ENCODE peak calls at places on chromosomes 6 and 20, in four cellular contexts. I, X, Q and O are unnamed samples.
A peak's percentile ranks its signal among the peaks of the same experiment; 100 is the strongest.

GRCh38 chr6:139154885-139155547 is 20.1 kb downstream of the HECA start:
- DNase-seq in I (no peak), Q (no peak), X (no peak), O (no peak)

GRCh38 chr6:96700931-96701330 is 136.3 kb downstream of the GPR63 start:
- DNase-seq in X (no peak), I (no peak), Q (no peak), O (no peak)

GRCh38 chr20:13865156-13865555 is 80.3 kb downstream of the NDUFAF5 start:
- DNase-seq in I (no peak), Q (no peak), X (no peak), O (no peak)

GRCh38 chr6:8645212-8645611 is 209.9 kb upstream of the SLC35B3 start:
- DNase-seq in I (no peak), X (no peak), Q (no peak), O (no peak)

GRCh38 chr6:25966707-25967106 is 4.1 kb downstream of the TRIM38 start:
- DNase-seq in Q (no peak), X (no peak), I (no peak), O (no peak)

GRCh38 chr6:11890849-11891248 is 112.2 kb upstream of the ADTRP start:
- DNase-seq in X (no peak), I (no peak), Q (no peak), O (no peak)

GRCh38 chr20:57934913-57935312 is 225.1 kb upstream of the PMEPA1 start:
- DNase-seq in I (no peak), X (no peak), Q (no peak), O (no peak)

GRCh38 chr6:136526937-136527336 is 23.3 kb downstream of the MAP7 start:
- DNase-seq in I (no peak), X (no peak), Q (no peak), O (no peak)

GRCh38 chr20:43862438-43862837 is 52.2 kb upstream of the TOX2 start:
- DNase-seq in I (no peak), X (no peak), Q (no peak), O (no peak)

GRCh38 chr6:42637681-42638080 is 73.9 kb downstream of the UBR2 start:
- DNase-seq in X (no peak), I (no peak), Q (no peak), O (no peak)

GRCh38 chr20:33561981-33562601 is 72.2 kb downstream of the CBFA2T2 start:
- DNase-seq in X (peak; percentile 88), Q (peak; percentile 91), I (peak; percentile 90), O (peak; percentile 85)

GRCh38 chr20:44407402-44408184 is 52.1 kb downstream of the HNF4A start:
- DNase-seq in Q (peak; percentile 9), X (peak; percentile 91), I (no peak), O (no peak)

GRCh38 chr6:68778356-68779020 is 143.4 kb downstream of the ADGRB3 start:
- DNase-seq in Q (no peak), X (no peak), I (no peak), O (no peak)

GRCh38 chr6:148509789-148510581 is 167.3 kb downstream of the SASH1 start:
- DNase-seq in X (peak; percentile 59), I (peak; percentile 92), Q (no peak), O (peak; percentile 96)

GRCh38 chr6:129567374-129567773 is 142.6 kb downstream of the ARHGAP18 start:
- DNase-seq in Q (no peak), I (no peak), X (no peak), O (no peak)

GRCh38 chr20:37575884-37576283 is 48.2 kb upstream of the BLCAP start:
- DNase-seq in Q (no peak), I (no peak), X (no peak), O (no peak)

GRCh38 chr20:33803921-33804337 is 7.2 kb upstream of the CHMP4B start:
- DNase-seq in X (no peak), Q (no peak), I (no peak), O (no peak)

GRCh38 chr6:157527471-157527907 is 146.5 kb downstream of the ZDHHC14 start:
- DNase-seq in X (no peak), Q (no peak), I (no peak), O (no peak)

GRCh38 chr6:39452306-39452705 is 129.8 kb upstream of the KCNK16 start:
- DNase-seq in Q (no peak), X (no peak), I (no peak), O (no peak)

GRCh38 chr20:54668271-54669053 is 193.1 kb downstream of the DOK5 start:
- DNase-seq in X (peak; percentile 10), I (no peak), Q (no peak), O (no peak)

GRCh38 chr6:68951350-68951749 is 316.3 kb downstream of the ADGRB3 start:
- DNase-seq in X (no peak), I (no peak), Q (no peak), O (no peak)

GRCh38 chr6:12012231-12012565 is at the start of gene HIVEP1:
- DNase-seq in X (no peak), Q (peak; percentile 29), I (peak; percentile 75), O (no peak)

GRCh38 chr6:81890846-81891245 is 138.4 kb upstream of the TENT5A start:
- DNase-seq in Q (no peak), I (no peak), X (no peak), O (no peak)

GRCh38 chr6:167970236-167970635 is 27.2 kb upstream of the KIF25 start:
- DNase-seq in Q (no peak), I (no peak), X (no peak), O (no peak)

GRCh38 chr20:32018269-32019155 is 8.3 kb downstream of the CCM2L start:
- DNase-seq in I (peak; percentile 73), Q (peak; percentile 36), X (peak; percentile 71), O (no peak)

GRCh38 chr20:24933266-24933908 is 15.7 kb upstream of the CST7 start:
- DNase-seq in X (no peak), I (peak; percentile 41), Q (no peak), O (no peak)

GRCh38 chr20:17966432-17967312 is 1.9 kb downstream of the SNX5 start:
- DNase-seq in I (no peak), X (no peak), Q (no peak), O (no peak)

GRCh38 chr6:130460934-130461333 is 95.1 kb downstream of the TMEM200A start:
- DNase-seq in X (no peak), I (no peak), Q (no peak), O (no peak)

GRCh38 chr6:81613606-81614005 is 138.9 kb downstream of the TENT5A start:
- DNase-seq in I (no peak), Q (no peak), X (no peak), O (no peak)

GRCh38 chr6:29953001-29953436 is 10.7 kb downstream of the HLA-A start:
- DNase-seq in X (no peak), Q (no peak), I (no peak), O (no peak)

DNA sequence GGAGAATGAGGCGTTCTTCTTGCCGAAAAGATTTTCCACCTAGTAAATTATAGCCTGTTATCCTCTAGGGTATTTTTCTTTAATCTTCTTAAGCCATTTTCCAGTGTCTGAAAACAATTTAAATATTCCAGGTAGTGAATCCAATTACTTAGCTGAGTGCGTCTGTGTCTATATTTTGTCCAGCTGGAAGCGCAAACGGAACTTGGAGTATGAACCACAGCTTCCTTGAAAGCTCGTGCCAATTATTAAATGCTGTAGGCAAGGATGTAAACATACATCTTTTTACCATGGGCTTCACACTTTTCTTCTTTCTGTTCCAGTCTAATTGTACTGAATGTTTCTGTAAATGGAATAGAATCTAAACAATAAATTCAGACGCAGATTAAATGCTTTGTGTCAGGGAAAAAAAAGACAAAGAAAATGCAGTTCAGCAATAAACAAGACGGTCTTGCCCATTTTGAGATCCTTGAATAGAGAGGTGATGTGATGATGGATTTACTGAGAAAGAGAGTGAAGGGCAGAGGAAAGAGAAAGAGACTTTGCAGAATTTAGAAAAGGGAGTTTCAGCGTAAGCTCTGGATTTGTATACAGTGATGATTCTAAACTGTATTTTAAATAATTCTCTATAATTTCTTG is 1.9 kb downstream of the PLCB1 start:
- DNase-seq in Q (no peak), X (no peak), I (no peak), O (no peak)
- H3K4me3 ChIP-seq in Q (peak overlapping the region; percentile 87), X (peak overlapping the region; percentile 66), I (peak overlapping the region; percentile 83), O (no peak overlapping the region)

DNA sequence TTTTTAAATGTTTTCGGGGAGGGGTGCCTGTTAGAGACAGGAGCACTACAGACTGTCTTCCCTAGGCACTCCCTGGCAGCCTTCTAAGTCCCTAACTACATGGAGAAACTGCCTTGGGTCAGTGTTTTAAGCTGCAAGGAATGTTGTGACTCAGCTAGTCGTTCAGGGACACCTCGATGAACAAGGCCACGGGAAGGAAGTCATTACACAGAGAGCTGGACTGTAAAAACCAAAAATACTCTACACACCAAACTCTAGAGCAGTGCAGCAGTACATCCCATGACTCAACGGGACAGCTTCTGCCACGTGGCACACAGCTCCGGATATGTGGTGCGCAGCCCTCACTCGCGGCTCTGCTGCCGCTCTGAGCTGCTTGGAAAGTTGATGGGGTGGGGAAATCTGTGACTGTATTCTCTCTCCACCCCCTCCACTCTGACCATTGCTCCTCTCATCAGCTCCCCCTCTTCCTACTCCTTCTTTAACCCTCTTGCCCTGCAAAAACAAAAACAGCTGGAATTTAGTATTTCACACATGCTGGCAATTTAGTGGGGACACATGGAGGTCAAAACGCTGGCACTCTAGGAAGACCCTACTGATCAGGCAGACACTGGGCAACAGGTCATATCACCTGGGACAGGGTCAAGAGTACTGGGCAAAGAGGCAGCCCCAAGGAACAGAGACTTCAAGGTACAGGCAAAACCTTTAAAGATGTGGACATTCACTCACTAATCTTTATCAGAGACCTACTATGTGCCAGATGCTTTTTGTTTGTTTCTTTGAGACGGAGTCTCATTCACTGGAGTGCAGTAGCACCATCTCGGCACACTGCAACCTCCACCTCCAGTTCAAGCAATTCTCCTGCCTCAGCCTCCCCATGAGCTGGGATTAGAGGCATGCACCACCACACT is 10.9 kb upstream of the LPIN3 start:
- DNase-seq in X (peak; percentile 64), I (peak; percentile 85), Q (peak; percentile 33), O (peak; percentile 94)
- TF ChIP-seq POLR2A in X (no peak), I (no peak), Q (no peak), O (no peak)

GRCh38 chr6:28659250-28659566 is 133.5 kb downstream of the GPX5 start:
- DNase-seq in X (no peak), Q (no peak), I (no peak), O (no peak)
- H3K4me3 ChIP-seq in X (no peak overlapping the region), Q (no peak overlapping the region), I (peak overlapping the region; percentile 34), O (no peak overlapping the region)

GRCh38 chr6:401239-401993 is 9.9 kb downstream of the IRF4 start:
- DNase-seq in Q (no peak), I (no peak), X (no peak), O (no peak)

GRCh38 chr6:398558-399078 is 7.1 kb downstream of the IRF4 start:
- DNase-seq in I (no peak), Q (no peak), X (no peak), O (no peak)

GRCh38 chr6:398065-398464 is 6.5 kb downstream of the IRF4 start:
- DNase-seq in X (no peak), I (no peak), Q (no peak), O (no peak)

GRCh38 chr6:400815-401214 is 9.3 kb downstream of the IRF4 start:
- DNase-seq in Q (no peak), I (no peak), X (no peak), O (no peak)

DNA sequence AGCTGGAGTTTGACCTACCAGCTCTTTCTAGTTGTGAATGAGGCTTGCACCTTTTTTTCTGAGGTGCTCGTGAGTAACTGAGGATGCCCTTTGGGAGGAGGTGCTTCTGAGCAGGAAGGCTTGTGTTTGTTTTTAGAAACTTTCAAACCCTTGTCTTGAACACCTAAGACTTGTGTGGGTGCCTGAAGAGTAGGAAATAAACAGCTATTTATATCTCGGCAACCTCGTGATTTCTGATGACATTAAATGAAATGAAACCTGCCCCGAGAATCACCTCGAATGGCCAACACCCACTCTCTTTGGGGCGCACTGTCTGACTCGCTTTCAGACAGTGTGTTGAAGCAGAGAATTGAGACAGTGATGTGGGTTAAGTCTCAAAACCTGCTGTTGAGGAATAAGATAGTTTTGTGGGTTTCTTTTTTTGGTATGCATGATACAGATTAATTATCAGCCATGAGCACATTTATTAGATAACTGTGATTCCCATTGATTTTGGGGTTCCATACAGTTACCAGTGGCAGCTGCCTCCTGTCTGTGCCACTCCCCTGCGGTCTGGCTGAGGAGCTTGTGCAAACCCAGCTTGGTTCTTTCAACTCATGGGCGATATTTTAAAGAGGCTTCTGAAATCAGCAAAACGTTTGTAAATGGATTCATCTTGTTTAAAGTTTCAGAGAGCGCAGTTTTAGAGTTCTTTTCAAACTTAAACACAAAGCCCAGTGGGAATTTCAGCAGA is 8.4 kb downstream of the IRF4 start:
- DNase-seq in I (no peak), X (no peak), Q (no peak), O (no peak)
- TF ChIP-seq POLR2A in I (no peak), X (no peak), Q (no peak), O (no peak)